ENCODE peak calls at places on chromosome 20, in six cellular contexts. U, L, C, S, D and E are unnamed samples.

GRCh38 chr20:63490416-63490815 is 8.5 kb downstream of the EEF1A2 start:
- DNase-seq in U (no peak), D (no peak), S (no peak), C (peak; percentile 40), L (no peak), E (no peak)

GRCh38 chr20:15654208-15654649 is 919.0 kb downstream of the KIF16B start:
- DNase-seq in U (no peak), L (peak; percentile 54), C (no peak), S (peak; percentile 32), D (no peak), E (peak; percentile 79)

GRCh38 chr20:63540417-63541186 is 3.4 kb upstream of the PTK6 start:
- DNase-seq in L (no peak), C (no peak), U (no peak), D (no peak), S (no peak), E (no peak)

GRCh38 chr20:9223296-9223695 is 154.4 kb downstream of the PLCB4 start:
- DNase-seq in D (no peak), C (no peak), U (no peak), S (no peak), L (no peak), E (no peak)

GRCh38 chr20:8639112-8639778 is 429.6 kb upstream of the PLCB4 start:
- DNase-seq in U (no peak), D (no peak), C (no peak), S (no peak), L (no peak), E (no peak)

GRCh38 chr20:41149679-41150131 is 12.4 kb downstream of the PLCG1 start:
- DNase-seq in S (no peak), L (peak; percentile 57), D (no peak), U (no peak), C (no peak), E (no peak)

GRCh38 chr20:14576478-14576877 is 239.1 kb upstream of the FLRT3 start:
- DNase-seq in S (no peak), U (no peak), L (no peak), C (no peak), D (no peak), E (no peak)

GRCh38 chr20:62506791-62507190 is 31.0 kb upstream of the GATA5 start:
- DNase-seq in L (no peak), C (no peak), U (no peak), S (no peak), D (no peak), E (no peak)

GRCh38 chr20:44407402-44408184 is 52.1 kb downstream of the HNF4A start:
- DNase-seq in U (no peak), L (peak; percentile 94), S (no peak), D (peak; percentile 92), C (peak; percentile 91), E (peak; percentile 79)

GRCh38 chr20:62358171-62358719 is 8.9 kb downstream of the LAMA5 start:
- DNase-seq in S (no peak), D (no peak), C (no peak), U (no peak), L (no peak), E (no peak)

GRCh38 chr20:41330343-41330720 is 10.3 kb upstream of the LPIN3 start:
- DNase-seq in D (no peak), C (no peak), L (no peak), U (peak; percentile 45), S (no peak), E (peak; percentile 35)

GRCh38 chr20:63749597-63750508 is 10.3 kb downstream of the SLC2A4RG start:
- DNase-seq in C (peak; percentile 45), U (no peak), D (no peak), L (no peak), S (no peak), E (no peak)

GRCh38 chr20:59669451-59669850 is 65.1 kb downstream of the PHACTR3 start:
- DNase-seq in L (no peak), D (no peak), C (no peak), U (no peak), S (no peak), E (no peak)

GRCh38 chr20:8399963-8400362 is 267.9 kb downstream of the PLCB1 start:
- DNase-seq in S (no peak), U (no peak), C (no peak), D (no peak), L (no peak), E (no peak)

GRCh38 chr20:38169636-38170035 is 4.6 kb upstream of the TGM2 start:
- DNase-seq in S (no peak), D (no peak), C (no peak), U (no peak), L (no peak), E (no peak)
- H3K4me1 ChIP-seq in S (no peaks in the 10 kb centered on the region), D (peaks cover 32% of the 10 kb centered on the region), C (peaks cover 4% of the 10 kb centered on the region), U (peaks cover 19% of the 10 kb centered on the region), L (no peaks in the 10 kb centered on the region), E (peaks cover 39% of the 10 kb centered on the region)

DNA sequence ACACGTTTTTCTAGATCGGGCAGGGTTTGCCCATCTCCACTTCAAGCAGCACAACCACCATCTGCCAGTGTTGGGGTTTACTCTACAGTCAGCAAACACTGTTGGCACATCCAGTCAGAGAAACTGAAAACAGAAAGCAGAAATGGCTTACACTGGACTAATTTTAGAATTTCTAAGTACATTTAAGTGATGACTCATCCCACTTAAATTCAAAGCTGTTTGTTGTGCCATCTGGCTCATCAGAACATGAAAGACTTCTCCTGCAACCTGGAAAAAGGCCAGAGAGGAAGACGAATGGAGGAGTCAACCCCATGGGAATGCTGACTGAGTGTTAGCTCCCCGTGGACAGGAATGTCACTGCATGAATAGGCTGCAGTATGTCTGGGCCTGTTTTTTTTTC is 21.8 kb downstream of the FAM209B start:
- DNase-seq in C (no peak), U (no peak), L (peak; percentile 38), S (peak; percentile 39), D (peak; percentile 98), E (peak; percentile 55)
- TF ChIP-seq CTCF in C (no peak), U (peak; percentile 3), L (no peak), S (no peak), D (peak; percentile 46), E (no peak)

DNA sequence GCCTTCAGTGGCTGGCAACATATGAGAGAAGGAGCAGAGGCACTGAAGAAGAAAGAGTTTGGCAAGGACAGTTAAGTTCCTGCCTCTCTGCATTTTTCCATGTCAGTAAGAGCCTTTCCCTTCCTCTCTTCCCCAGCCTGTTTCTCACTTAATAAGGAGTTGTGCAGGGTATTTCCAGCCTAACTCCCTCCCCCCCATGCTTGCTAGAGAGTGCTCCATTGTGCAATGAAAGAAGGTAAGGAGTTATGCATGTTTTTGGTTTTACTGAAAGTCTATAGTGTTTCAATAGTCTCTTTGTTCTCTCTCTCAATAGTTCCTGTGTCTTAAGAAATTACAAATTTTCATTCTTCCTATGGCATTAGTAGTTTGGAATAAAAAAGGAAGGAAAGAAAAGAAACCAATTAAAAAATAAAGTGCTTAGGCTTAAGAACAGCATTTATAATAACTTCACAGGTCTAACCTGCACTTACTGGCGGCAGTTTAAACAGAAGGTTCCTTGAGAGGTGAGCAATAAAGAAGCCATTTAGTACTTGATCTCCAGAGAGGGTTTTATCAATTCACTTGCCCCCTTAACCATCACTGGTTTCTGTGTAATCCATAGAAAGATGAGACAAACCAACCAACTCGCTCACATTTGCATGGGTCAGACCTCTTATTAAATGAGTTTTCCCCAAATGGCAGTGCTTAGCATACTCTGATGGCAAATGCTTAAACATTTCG is 251.1 kb downstream of the PTPRT start:
- DNase-seq in U (no peak), C (no peak), S (no peak), D (no peak), L (no peak), E (no peak)
- H3K4me1 ChIP-seq in U (no peaks in the 10 kb centered on the region), C (no peaks in the 10 kb centered on the region), S (no peaks in the 10 kb centered on the region), D (no peaks in the 10 kb centered on the region), L (no peaks in the 10 kb centered on the region), E (no peaks in the 10 kb centered on the region)

GRCh38 chr20:25219365-25219764 is 23.9 kb downstream of the ENTPD6 start:
- DNase-seq in U (peak; percentile 45), C (no peak), L (no peak), D (no peak), S (no peak), E (no peak)
- TF ChIP-seq CTCF in U (no peak), C (no peak), L (no peak), D (no peak), S (no peak), E (no peak)

GRCh38 chr20:1373036-1373435 is 19.8 kb downstream of the FKBP1A start:
- DNase-seq in S (no peak), D (no peak), C (no peak), U (no peak), L (no peak), E (no peak)

GRCh38 chr20:1370548-1371110 is 22.2 kb downstream of the FKBP1A start:
- DNase-seq in S (no peak), D (no peak), C (no peak), U (no peak), L (no peak), E (no peak)

GRCh38 chr20:1371235-1371782 is 21.5 kb downstream of the FKBP1A start:
- DNase-seq in C (no peak), U (no peak), S (no peak), D (no peak), L (no peak), E (no peak)

GRCh38 chr20:1373614-1374013 is 19.2 kb downstream of the FKBP1A start:
- DNase-seq in U (no peak), S (no peak), C (no peak), L (no peak), D (no peak), E (no peak)

GRCh38 chr20:1371830-1372539 is 20.9 kb downstream of the FKBP1A start:
- DNase-seq in C (no peak), U (no peak), D (no peak), L (no peak), S (no peak), E (no peak)
- H3K4me1 ChIP-seq in C (peaks cover 13% of the 10 kb centered on the region), U (peaks cover 57% of the 10 kb centered on the region), D (peaks cover 21% of the 10 kb centered on the region), L (peaks cover 12% of the 10 kb centered on the region), S (no peaks in the 10 kb centered on the region), E (no peaks in the 10 kb centered on the region)

DNA sequence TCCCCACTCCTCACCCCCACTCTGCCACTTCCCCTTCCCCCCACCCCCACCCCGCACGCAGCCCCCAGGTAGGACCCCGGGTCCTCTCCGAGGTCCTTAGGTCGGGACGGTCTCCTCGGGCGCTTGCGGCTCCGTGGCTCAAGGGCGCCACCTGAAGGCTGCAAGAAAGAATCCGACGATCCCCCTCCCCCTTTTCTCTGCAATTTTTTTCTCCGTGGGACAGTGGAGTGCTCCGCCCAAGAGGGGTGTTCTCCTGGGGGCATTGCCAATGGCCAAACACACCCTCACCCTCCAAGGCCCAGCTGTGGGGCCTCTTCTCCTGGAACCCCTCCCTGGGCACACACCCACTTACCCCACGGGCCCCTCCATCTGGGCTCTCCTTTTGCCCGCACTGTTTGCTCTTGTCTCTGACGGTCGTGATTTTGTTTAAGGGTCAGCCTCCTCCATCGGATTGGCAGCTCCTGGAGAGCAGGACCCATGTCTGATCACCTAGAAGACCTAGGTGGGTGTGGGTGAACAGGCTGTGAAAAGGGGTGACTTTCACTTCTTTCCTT is 1.1 kb upstream of the TMEM74B start:
- DNase-seq in L (peak; percentile 45), C (no peak), U (no peak), S (peak; percentile 35), D (no peak), E (peak; percentile 85)
- TF ChIP-seq CTCF in L (peak; percentile 54), C (peak; percentile 24), U (no peak), S (no peak), D (peak; percentile 64), E (peak; percentile 80)